ENCODE peak calls at places on chromosome 9, in four cellular contexts. U is A549, M is K562, E is HepG2. K is an unnamed sample.
A peak's percentile ranks its signal among the peaks of the same experiment; 100 is the strongest.

GRCh38 chr9:135083831-135084230 is 3.6 kb upstream of the OLFM1 start:
- DNase-seq in E (no peak), U (no peak), M (no peak), K (no peak)

GRCh38 chr9:134590240-134591081 is 51.1 kb upstream of the COL5A1 start:
- DNase-seq in E (peak; percentile 24), U (no peak), M (no peak), K (no peak)

GRCh38 chr9:108417726-108418125 is 438.1 kb downstream of the ACTL7B start:
- DNase-seq in E (no peak), U (no peak), M (no peak), K (no peak)

GRCh38 chr9:114456929-114457328 is 48.3 kb downstream of the WHRN start:
- DNase-seq in M (no peak), E (no peak), U (no peak), K (no peak)

GRCh38 chr9:131657031-131657377 is 82.9 kb downstream of the RAPGEF1 start:
- DNase-seq in E (no peak), M (no peak), U (no peak), K (no peak)

GRCh38 chr9:89755835-89756234 is 151.0 kb downstream of the GADD45G start:
- DNase-seq in E (no peak), U (no peak), M (no peak), K (no peak)

GRCh38 chr9:37117956-37118355 is 2.4 kb upstream of the ZCCHC7 start:
- DNase-seq in U (no peak), M (no peak), E (no peak), K (no peak)

GRCh38 chr9:133710661-133711427 is 27.3 kb downstream of the SARDH start:
- DNase-seq in U (no peak), E (no peak), M (no peak), K (peak; percentile 9)

GRCh38 chr9:119802621-119803020 is 433.4 kb upstream of the BRINP1 start:
- DNase-seq in M (no peak), E (no peak), U (no peak), K (no peak)

GRCh38 chr9:88747768-88748167 is 212.8 kb downstream of the NXNL2 start:
- DNase-seq in M (peak; percentile 74), U (peak; percentile 29), E (no peak), K (no peak)

GRCh38 chr9:6305954-6306563 is 22.1 kb upstream of the TPD52L3 start:
- DNase-seq in M (no peak), E (peak; percentile 42), U (peak; percentile 23), K (no peak)
- TF ChIP-seq NR3C1 in M (no peak), E (no peak), U (no peak), K (no peak)

DNA sequence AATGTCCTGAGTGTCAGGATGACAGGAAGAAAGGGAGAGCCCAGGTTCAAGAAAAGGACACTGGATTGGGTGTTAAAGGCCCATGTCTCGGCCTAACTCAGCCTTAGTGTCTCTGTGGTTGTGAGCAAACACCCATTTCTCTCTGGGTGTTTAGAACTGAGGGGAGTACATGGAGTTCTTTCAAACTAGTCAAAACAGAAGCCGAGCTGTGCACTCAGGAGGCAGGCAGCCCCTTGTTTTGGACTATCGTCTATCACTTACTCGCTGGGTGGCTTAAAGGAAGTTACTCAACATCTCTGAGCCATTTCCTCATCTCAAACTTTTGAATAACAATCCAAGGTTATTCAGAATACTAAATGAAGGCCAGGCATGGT is 40.0 kb downstream of the NAIF1 start:
- DNase-seq in E (no peak), U (no peak), M (no peak), K (no peak)
- TF ChIP-seq NR3C1 in E (no peak), U (no peak), M (no peak), K (no peak)

GRCh38 chr9:129880654-129881546 is 45.6 kb downstream of the USP20 start:
- DNase-seq in M (no peak), U (no peak), E (no peak), K (no peak)
- TF ChIP-seq NR3C1 in M (no peak), U (no peak), E (no peak), K (no peak)

GRCh38 chr9:122941560-122942234 is 877 bp downstream of the RABGAP1 start:
- DNase-seq in M (peak; percentile 10), E (peak; percentile 38), U (peak; percentile 20), K (no peak)
- TF ChIP-seq NR3C1 in M (no peak), E (no peak), U (no peak), K (no peak)

GRCh38 chr9:100011062-100011681 is 87.6 kb downstream of the ERP44 start:
- DNase-seq in E (peak; percentile 59), M (peak; percentile 60), U (peak; percentile 24), K (no peak)
- TF ChIP-seq NR3C1 in E (no peak), M (no peak), U (no peak), K (no peak)

DNA sequence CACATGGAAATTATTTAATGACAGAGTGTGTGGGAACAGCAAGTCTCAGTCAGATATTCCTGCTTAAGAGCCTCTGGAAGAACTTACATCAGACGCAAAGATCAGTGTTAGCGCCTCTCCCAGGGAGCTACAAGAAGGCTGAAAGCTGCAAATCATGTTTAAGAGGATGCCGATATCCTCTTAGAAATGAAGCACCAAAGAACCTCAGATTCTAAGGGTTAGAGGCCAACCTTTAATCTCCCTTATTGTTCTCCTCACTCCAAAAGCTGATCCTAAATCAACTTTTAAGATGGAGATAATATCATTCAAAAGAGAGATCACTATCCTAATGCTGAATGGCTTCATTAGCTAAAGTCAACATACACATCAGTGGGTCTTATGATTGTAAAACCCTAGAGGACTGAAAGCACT is 160.6 kb downstream of the NFIB start:
- DNase-seq in M (no peak), U (no peak), E (no peak), K (no peak)
- TF ChIP-seq NR3C1 in M (no peak), U (no peak), E (no peak), K (no peak)

GRCh38 chr9:124003636-124004349 is 7.8 kb upstream of the LHX2 start:
- DNase-seq in E (no peak), M (no peak), U (no peak), K (no peak)
- TF ChIP-seq NR3C1 in E (no peak), M (no peak), U (no peak), K (no peak)

DNA sequence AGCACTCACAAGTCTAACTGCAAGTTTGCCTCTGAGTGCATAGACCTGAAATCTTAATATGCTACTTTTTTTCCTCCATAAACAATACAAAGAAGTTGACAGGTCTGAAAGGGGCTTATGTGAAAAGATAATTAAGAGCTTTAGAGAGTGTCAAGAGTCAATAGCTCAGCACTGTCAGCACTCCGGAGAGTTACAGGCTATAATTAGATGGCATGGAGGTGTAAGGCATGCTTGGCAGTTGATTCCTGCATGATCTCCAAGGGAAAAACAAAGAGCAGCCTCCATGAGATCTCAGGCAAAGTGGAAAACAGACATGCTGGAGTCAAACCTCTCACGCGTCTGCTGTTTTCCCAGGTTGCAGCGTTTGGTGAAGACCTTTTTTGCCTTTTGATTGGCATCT is 468.7 kb downstream of the TLE4 start:
- DNase-seq in E (no peak), U (no peak), M (no peak), K (no peak)
- TF ChIP-seq NR3C1 in E (no peak), U (no peak), M (no peak), K (no peak)

GRCh38 chr9:129312251-129312650 is 134.2 kb upstream of the IER5L start:
- DNase-seq in U (no peak), M (no peak), E (no peak), K (no peak)

GRCh38 chr9:129311638-129312037 is 133.6 kb upstream of the IER5L start:
- DNase-seq in E (no peak), U (no peak), M (no peak), K (no peak)

GRCh38 chr9:129309041-129309430 is 131.0 kb upstream of the IER5L start:
- DNase-seq in M (no peak), U (no peak), E (no peak), K (no peak)

GRCh38 chr9:129309906-129310305 is 131.8 kb upstream of the IER5L start:
- DNase-seq in M (no peak), U (no peak), E (no peak), K (no peak)

DNA sequence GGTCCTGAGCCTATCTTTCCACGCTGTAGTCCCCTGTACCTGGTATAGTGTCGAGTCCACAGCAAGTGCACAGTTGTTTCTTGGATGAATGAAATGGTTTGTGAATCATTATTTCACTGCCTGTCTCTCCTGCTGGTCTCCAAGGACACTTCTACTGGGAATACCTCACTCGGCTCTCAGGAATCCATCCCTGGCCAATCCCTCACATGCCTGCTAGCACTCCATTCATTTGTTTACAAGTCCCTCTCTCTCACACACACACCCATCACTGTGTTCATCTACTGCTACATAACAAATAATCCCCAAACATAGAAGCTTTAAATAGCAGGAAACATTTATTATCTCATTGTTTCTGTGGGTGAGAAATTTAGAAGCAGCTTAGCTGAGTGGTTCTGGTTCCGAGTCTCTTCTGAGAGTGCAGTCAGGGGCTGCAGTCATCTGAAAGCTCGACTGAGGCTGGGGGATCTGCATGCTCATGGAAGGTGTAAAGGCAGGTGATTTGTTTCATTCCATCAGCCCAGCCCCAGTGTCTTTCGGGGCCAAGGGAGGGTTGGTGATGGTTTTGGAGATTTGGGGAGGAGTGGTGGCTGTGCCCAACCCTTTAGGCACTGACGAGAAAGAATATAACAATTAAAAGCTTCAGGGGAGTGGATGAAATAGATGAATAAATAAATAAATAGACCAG is 132.7 kb upstream of the IER5L start:
- DNase-seq in E (no peak), M (no peak), U (no peak), K (no peak)
- TF ChIP-seq NR3C1 in E (no peak), M (no peak), U (no peak), K (no peak)

DNA sequence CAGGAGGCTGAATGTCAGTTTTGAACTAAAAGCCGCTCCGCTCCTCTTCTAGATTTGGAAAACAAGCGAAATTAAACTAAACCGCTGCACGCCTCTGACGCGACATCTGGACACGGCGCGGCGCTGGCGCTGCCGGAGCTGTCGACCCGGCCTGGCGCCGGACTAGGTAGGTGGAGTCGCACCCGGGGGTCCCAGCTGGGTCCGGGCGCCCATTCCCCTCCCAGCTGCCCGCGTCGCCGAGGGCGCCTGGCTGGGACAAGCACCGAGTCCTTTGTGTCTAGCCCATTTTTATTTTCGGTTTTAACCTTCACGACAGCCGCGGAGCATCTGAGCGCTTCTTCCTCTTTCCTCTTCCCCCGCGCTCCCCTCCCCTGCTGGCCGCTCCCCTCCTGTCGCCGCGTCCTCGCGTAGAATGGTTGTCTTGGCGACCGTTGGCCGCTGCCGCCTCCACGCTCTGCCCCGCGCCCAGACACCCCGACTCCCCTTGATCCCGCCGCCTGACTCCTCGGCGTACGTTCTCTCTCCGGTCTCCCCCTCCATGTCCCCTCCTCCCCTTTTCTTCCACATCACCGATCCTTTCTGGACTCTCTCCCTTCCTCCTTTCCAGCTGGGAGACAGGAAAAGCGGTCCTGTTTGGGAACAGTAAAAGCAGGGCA is 533 bp downstream of the CDKN2B-AS1 start:
- DNase-seq in U (no peak), E (no peak), M (no peak), K (peak; percentile 79)
- TF ChIP-seq NR3C1 in U (no peak), E (no peak), M (no peak), K (no peak)

K was measured in WTC11.